ENCODE peak calls at places on chromosomes 5 and 9, in ten cellular contexts. S is cardiac muscle cell; J is CD8-positive, alpha-beta T cell; F is fibroblast of lung; V is ovary; U is heart right ventricle; L is RWPE1; B is left lung; Y is heart left ventricle; C is stomach. M is an unnamed sample.

GRCh38 chr9:122923947-122924346 is 7.4 kb downstream of the ZBTB26 start:
- DNase-seq in S (no peak), J (no peak), F (no peak), V (no peak), U (no peak), L (no peak), B (no peak), Y (no peak), C (no peak), M (no peak)

GRCh38 chr5:159826351-159827222 is 89.7 kb upstream of the ADRA1B start:
- DNase-seq in S (peak; percentile 47), J (no peak), F (peak; percentile 93), V (no peak), U (no peak), L (peak; percentile 86), B (peak; percentile 74), Y (no peak), C (peak; percentile 82), M (no peak)

GRCh38 chr9:6973762-6974161 is 216.0 kb downstream of the KDM4C start:
- DNase-seq in S (peak; percentile 47), J (no peak), F (no peak), V (no peak), U (no peak), L (no peak), B (no peak), Y (no peak), C (no peak), M (no peak)

GRCh38 chr5:159099049-159099760 is 511 bp downstream of the EBF1 start:
- DNase-seq in S (peak; percentile 75), J (no peak), F (peak; percentile 71), V (peak; percentile 68), U (peak; percentile 48), L (peak; percentile 50), B (no peak), Y (no peak), C (no peak), M (peak; percentile 48)

GRCh38 chr9:74821636-74822035 is 66.1 kb downstream of the TRPM6 start:
- DNase-seq in S (no peak), J (no peak), F (no peak), V (no peak), U (no peak), L (no peak), B (no peak), Y (no peak), C (no peak), M (no peak)

GRCh38 chr5:151298063-151298462 is 5.5 kb downstream of the SLC36A3 start:
- DNase-seq in S (peak; percentile 80), J (no peak), F (no peak), V (no peak), U (no peak), L (peak; percentile 55), B (no peak), Y (no peak), C (no peak), M (no peak)

GRCh38 chr5:63213256-63213655 is 634.6 kb downstream of the LRRC70 start:
- DNase-seq in S (no peak), J (no peak), F (no peak), V (no peak), U (no peak), L (no peak), B (no peak), Y (no peak), C (no peak), M (no peak)

GRCh38 chr5:150765019-150765788 is 6.4 kb upstream of the DCTN4 start:
- DNase-seq in S (no peak), J (no peak), F (no peak), V (no peak), U (no peak), L (no peak), B (no peak), Y (no peak), C (no peak), M (no peak)

GRCh38 chr5:113264061-113264460 is 170.7 kb downstream of the TSSK1B start:
- DNase-seq in S (peak; percentile 85), J (no peak), F (peak; percentile 66), V (no peak), U (no peak), L (peak; percentile 46), B (no peak), Y (no peak), C (no peak), M (no peak)

GRCh38 chr5:17966636-17967402 is 332.6 kb downstream of the TAF11L14 start:
- DNase-seq in S (no peak), J (no peak), F (no peak), V (no peak), U (no peak), L (no peak), B (no peak), Y (no peak), C (no peak), M (no peak)

GRCh38 chr9:82540175-82540574 is 522.8 kb downstream of the RASEF start:
- DNase-seq in S (no peak), J (no peak), F (no peak), V (no peak), U (no peak), L (peak; percentile 30), B (peak; percentile 56), Y (no peak), C (no peak), M (peak; percentile 75)

DNA sequence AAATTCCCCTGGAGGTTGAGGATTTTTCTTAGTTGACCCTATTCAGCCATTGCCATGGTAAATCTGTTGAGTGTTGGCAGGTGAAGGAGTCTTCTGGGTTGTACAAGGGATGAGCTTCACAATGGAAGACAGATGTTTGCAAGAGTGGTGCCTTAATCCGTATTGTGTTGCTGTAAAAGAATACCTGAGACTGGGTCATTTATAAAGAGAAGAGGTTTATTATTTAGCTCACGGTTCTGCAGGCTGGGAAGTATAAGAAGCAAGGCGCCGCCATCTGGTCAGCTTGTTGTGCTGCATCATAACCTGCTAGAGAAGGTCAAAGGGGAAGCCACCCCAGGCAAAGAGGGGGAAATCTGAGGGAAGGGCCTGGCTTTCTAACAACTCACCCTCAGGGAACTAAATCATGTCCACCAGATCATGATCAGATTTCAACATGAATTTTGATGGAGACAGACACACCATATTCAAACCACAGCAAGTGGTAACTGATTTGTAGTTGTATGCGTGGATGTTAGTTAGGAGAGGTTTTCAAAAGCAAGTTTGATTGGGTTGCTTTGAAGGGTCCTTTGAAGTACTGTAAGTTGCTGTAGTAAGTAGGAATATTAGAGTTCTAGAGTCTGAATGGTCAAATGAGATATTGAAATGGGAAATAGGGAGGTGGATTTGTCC is 2.5 kb downstream of the TNPO1 start:
- DNase-seq in S (peak; percentile 72), J (peak; percentile 16), F (peak; percentile 47), V (peak; percentile 23), U (peak; percentile 49), L (peak; percentile 52), B (peak; percentile 77), Y (peak; percentile 62), C (peak; percentile 69), M (peak; percentile 84)
- H3K27ac ChIP-seq in S (peak overlapping the region; percentile 15), J (no peak overlapping the region), F (peak overlapping the region; percentile 4), V (no peak overlapping the region), U (no peak overlapping the region), L (no peak overlapping the region), B (peak overlapping the region; percentile 55), Y (no peak overlapping the region), C (no peak overlapping the region), M (no peak overlapping the region)

GRCh38 chr9:2625427-2625826 is 3.8 kb downstream of the VLDLR start:
- DNase-seq in S (no peak), J (no peak), F (no peak), V (no peak), U (no peak), L (no peak), B (no peak), Y (no peak), C (no peak), M (no peak)
- TF ChIP-seq CTCF in S (peak; percentile 6), J (no peak), F (no peak), V (no peak), U (no peak), L (no peak), B (no peak), Y (no peak), C (no peak), M (no peak)

GRCh38 chr5:132501629-132501956 is 11.0 kb upstream of the IRF1 start:
- DNase-seq in S (no peak), J (no peak), F (no peak), V (no peak), U (no peak), L (no peak), B (no peak), Y (no peak), C (no peak), M (no peak)
- H3K27ac ChIP-seq in S (no peak overlapping the region), J (no peak overlapping the region), F (no peak overlapping the region), V (no peak overlapping the region), U (peak overlapping the region; percentile 26), L (peak overlapping the region; percentile 95), B (peak overlapping the region; percentile 67), Y (no peak overlapping the region), C (peak overlapping the region; percentile 99), M (peak overlapping the region; percentile 69)

GRCh38 chr5:138458856-138459255 is 6.4 kb upstream of the EGR1 start:
- DNase-seq in S (no peak), J (no peak), F (no peak), V (no peak), U (no peak), L (no peak), B (no peak), Y (no peak), C (no peak), M (peak; percentile 24)

GRCh38 chr5:138458353-138458752 is 6.9 kb upstream of the EGR1 start:
- DNase-seq in S (peak; percentile 69), J (no peak), F (no peak), V (peak; percentile 39), U (no peak), L (no peak), B (no peak), Y (peak; percentile 50), C (no peak), M (peak; percentile 20)

GRCh38 chr5:138455191-138455930 is 9.9 kb upstream of the EGR1 start:
- DNase-seq in S (no peak), J (no peak), F (no peak), V (no peak), U (no peak), L (no peak), B (no peak), Y (no peak), C (no peak), M (no peak)

GRCh38 chr5:138459311-138459710 is 6.0 kb upstream of the EGR1 start:
- DNase-seq in S (no peak), J (peak; percentile 53), F (no peak), V (no peak), U (peak; percentile 39), L (no peak), B (peak; percentile 71), Y (peak; percentile 71), C (peak; percentile 43), M (peak; percentile 59)

DNA sequence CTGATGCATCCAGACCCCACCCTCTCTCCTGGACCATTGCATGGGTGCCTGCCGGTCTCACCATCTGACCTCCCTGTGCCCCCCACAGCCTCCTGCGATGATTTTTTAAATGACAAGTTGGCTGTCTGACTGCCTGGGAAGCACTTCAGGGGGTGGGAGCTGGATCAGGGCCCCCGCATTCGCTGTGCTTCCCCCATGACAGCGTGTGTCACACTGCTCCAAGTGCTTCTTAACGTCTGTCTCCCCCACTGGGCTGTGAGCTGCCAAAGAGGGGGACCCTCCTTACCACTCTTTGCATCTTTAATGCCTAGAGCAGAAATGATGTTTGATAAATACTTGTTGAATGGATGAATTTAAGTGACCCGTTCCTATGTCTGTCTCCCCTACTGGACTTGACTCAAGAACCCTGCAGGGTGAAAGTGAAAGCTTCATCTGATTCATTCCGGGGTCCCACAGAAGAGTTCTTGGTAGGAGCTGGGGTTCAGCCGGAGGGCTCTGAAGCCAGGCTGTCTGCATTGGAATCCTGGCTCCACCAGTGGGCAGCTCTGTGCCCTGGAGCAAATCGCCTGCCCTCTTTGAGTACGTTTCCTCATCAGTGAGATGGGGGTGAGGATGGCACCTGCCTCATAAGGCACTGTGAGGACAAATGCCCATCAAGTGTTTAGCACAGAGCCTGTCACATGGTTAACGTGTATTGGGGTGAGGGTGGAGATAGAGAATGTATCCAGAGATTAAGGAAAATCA is 7.6 kb upstream of the EGR1 start:
- DNase-seq in S (no peak), J (no peak), F (no peak), V (no peak), U (no peak), L (no peak), B (no peak), Y (no peak), C (no peak), M (peak; percentile 30)
- TF ChIP-seq CTCF in S (peak; percentile 1), J (no peak), F (no peak), V (no peak), U (no peak), L (no peak), B (no peak), Y (no peak), C (no peak), M (no peak)

M was measured in lower lobe of right lung.